ENCODE peak calls at places on chromosomes 1 and 21, in four cellular contexts. X is CD8-positive, alpha-beta memory T cell; K is body of pancreas; T is tibial nerve. M is an unnamed sample. For H3K4me1, the result is how much of the 10 kb centered on the place peaks cover.

GRCh38 chr1:94227624-94228023 is 9.8 kb downstream of the ARHGAP29 start:
- DNase-seq in X (no peak), K (no peak), T (no peak), M (no peak)

GRCh38 chr1:95309031-95309459 is 75.0 kb downstream of the RWDD3 start:
- DNase-seq in K (peak), T (no peak), X (no peak), M (peak)

GRCh38 chr1:201917362-201918033 is 28.8 kb downstream of the SHISA4 start:
- DNase-seq in K (peak), T (peak), X (no peak), M (no peak)

GRCh38 chr1:160864173-160864572 is 1.5 kb upstream of the CD244 start:
- DNase-seq in T (no peak), X (no peak), K (no peak), M (no peak)

GRCh38 chr1:168421399-168422004 is 122.3 kb downstream of the XCL2 start:
- DNase-seq in K (no peak), X (no peak), T (no peak), M (no peak)

GRCh38 chr21:45471229-45472052 is 66.5 kb downstream of the COL18A1 start:
- DNase-seq in T (peak), X (no peak), K (peak), M (no peak)

GRCh38 chr1:184947497-184948256 is 26.6 kb downstream of the NIBAN1 start:
- DNase-seq in X (no peak), T (no peak), K (no peak), M (peak)

GRCh38 chr1:206082831-206083695 is 30.1 kb downstream of the RHEX start:
- DNase-seq in T (no peak), K (no peak), X (no peak), M (no peak)

GRCh38 chr21:44477131-44477530 is 21.8 kb downstream of the LRRC3 start:
- DNase-seq in T (no peak), K (no peak), X (no peak), M (no peak)

GRCh38 chr1:71522721-71523120 is 441.9 kb upstream of the ZRANB2 start:
- DNase-seq in K (no peak), X (no peak), T (no peak), M (no peak)

GRCh38 chr1:213931804-213932203 is 56.0 kb upstream of the PROX1 start:
- DNase-seq in K (no peak), X (no peak), T (no peak), M (no peak)

GRCh38 chr1:55071477-55071876 is 32.1 kb downstream of the PCSK9 start:
- DNase-seq in X (no peak), K (no peak), T (no peak), M (no peak)

GRCh38 chr1:164617607-164618564 is 58.9 kb downstream of the PBX1 start:
- DNase-seq in X (no peak), T (peak), K (no peak), M (no peak)

GRCh38 chr1:108877324-108877812 is 583 bp downstream of the GPSM2 start:
- DNase-seq in K (no peak), T (peak), X (no peak), M (peak)

GRCh38 chr1:58818991-58819390 is 35.1 kb upstream of the JUN start:
- DNase-seq in X (no peak), K (no peak), T (no peak), M (no peak)

GRCh38 chr1:83857108-83857507 is 141.8 kb downstream of the TTLL7 start:
- DNase-seq in K (no peak), X (no peak), T (no peak), M (no peak)

GRCh38 chr1:220908757-220909156 is 29.5 kb downstream of the HLX start:
- DNase-seq in K (peak), X (no peak), T (no peak), M (no peak)

GRCh38 chr1:183569141-183569540 is 21.1 kb downstream of the NCF2 start:
- DNase-seq in X (no peak), K (no peak), T (no peak), M (no peak)

GRCh38 chr1:205913451-205914204 is 29.6 kb downstream of the SLC26A9 start:
- DNase-seq in T (no peak), X (no peak), K (peak), M (peak)

GRCh38 chr1:94590203-94591137 is 48.9 kb upstream of the F3 start:
- DNase-seq in K (peak), T (peak), X (no peak), M (peak)

GRCh38 chr1:47664356-47664755 is 226.5 kb downstream of the FOXD2 start:
- DNase-seq in X (no peak), K (no peak), T (no peak), M (no peak)

GRCh38 chr1:28893403-28894102 is 20.8 kb upstream of the EPB41 start:
- DNase-seq in K (no peak), T (no peak), X (no peak), M (peak)

GRCh38 chr1:6599141-6599975 is 3.3 kb downstream of the KLHL21 start:
- DNase-seq in K (peak), T (no peak), X (peak), M (peak)

GRCh38 chr1:79074975-79075374 is 68.4 kb upstream of the ADGRL4 start:
- DNase-seq in X (no peak), K (no peak), T (no peak), M (no peak)

GRCh38 chr1:153659656-153660055 is 1.2 kb downstream of the SNAPIN start:
- DNase-seq in K (no peak), T (no peak), X (no peak), M (no peak)

GRCh38 chr1:227316941-227317540 is 1.3 kb downstream of the CDC42BPA start:
- DNase-seq in T (no peak), K (no peak), X (no peak), M (no peak)

GRCh38 chr1:45038661-45039364 is 26.8 kb downstream of the UROD start:
- DNase-seq in T (no peak), K (no peak), X (no peak), M (peak)

GRCh38 chr1:41621791-41622190 is 137.3 kb upstream of the EDN2 start:
- DNase-seq in T (no peak), K (no peak), X (no peak), M (no peak)

GRCh38 chr1:227776277-227776676 is 39.2 kb upstream of the PRSS38 start:
- DNase-seq in T (no peak), X (no peak), K (no peak), M (no peak)

GRCh38 chr1:229889031-229889517 is 178.0 kb upstream of the GALNT2 start:
- DNase-seq in T (peak), K (peak), X (no peak), M (no peak)

GRCh38 chr21:43975469-43976098 is 36.5 kb upstream of the TRAPPC10 start:
- DNase-seq in X (peak), K (peak), T (peak), M (peak)

GRCh38 chr1:27656157-27656893 is 15.7 kb downstream of the IFI6 start:
- DNase-seq in T (peak), X (no peak), K (peak), M (peak)

GRCh38 chr1:27660300-27660837 is 11.6 kb downstream of the IFI6 start:
- DNase-seq in K (no peak), T (no peak), X (no peak), M (no peak)

GRCh38 chr1:27659497-27660299 is 12.3 kb downstream of the IFI6 start:
- DNase-seq in X (peak), T (peak), K (peak), M (peak)

GRCh38 chr1:27661412-27662075 is 10.4 kb downstream of the IFI6 start:
- DNase-seq in X (no peak), T (no peak), K (no peak), M (no peak)

DNA sequence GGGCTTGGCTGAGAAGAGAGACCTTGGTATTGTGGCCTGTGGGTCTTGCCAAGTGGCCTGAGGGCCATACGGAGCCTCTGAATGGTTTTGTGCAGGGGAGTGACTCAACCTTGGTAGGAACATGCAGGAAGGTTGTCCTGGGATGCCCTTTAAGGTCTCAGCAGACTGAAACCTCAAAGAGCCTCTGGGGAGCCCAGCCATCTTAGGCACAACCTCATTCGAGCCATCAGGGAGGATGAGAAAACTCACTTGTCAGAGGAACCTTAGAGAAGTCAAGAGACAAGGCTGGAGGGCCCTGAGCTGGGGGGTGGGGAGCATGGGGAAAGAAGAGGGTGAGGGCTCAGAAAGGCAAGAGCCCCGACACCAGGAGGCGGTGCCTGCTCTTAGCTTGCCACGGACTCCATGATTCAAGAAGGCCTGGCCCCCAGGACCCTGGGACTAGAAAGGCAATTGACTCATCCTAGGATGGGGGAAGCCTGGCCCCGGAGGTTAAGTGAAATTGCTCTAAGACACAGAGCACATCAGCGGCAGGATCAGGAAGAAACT is 13.0 kb downstream of the IFI6 start:
- DNase-seq in T (no peak), X (no peak), K (peak), M (peak)
- H3K4me1 ChIP-seq in T (under half), X (under half), K (under half), M (under half)

DNA sequence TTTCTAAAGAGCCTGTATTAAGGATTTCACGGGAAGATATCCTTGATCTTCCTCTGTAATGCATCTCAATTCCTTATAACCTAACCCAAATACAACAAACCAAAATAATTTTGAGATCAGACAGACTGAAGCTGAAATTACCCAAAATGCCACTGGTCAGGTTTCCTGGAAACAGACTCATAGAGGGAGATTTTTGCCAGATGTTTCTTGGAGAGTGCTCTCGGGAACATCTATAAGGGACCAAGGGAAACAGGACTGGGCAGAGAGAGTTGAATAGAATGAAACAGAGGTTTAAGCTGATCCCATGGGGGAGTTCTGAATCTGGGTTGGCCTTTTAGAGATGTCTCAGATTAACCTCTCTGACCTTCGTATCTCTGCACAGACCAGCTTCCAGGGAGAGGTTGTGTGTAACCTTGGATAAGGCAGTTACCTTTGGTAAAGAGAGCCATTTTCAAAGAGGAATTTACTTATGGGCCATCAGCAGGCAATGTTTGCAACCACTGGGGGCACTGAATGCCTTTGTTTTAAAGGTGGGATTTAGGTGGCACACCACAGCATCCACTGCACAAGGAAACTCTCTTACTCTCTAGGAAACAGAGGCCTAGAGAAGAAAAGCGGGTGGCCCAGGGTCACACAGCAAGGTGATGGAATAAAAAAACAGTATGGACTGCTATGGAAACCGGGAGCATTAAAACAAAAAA is 130.8 kb upstream of the SGIP1 start:
- DNase-seq in X (no peak), T (no peak), K (no peak), M (no peak)
- H3K4me1 ChIP-seq in X (under half), T (under half), K (under half), M (under half)

GRCh38 chr1:110875216-110875731 is 2.3 kb downstream of the CD53 start:
- DNase-seq in X (peak), K (peak), T (no peak), M (no peak)
- H3K4me1 ChIP-seq in X (half or more), K (under half), T (under half), M (under half)

GRCh38 chr1:156898971-156899657 is 5.6 kb downstream of the PEAR1 start:
- DNase-seq in K (no peak), X (no peak), T (no peak), M (no peak)
- H3K4me1 ChIP-seq in K (under half), X (under half), T (under half), M (under half)

GRCh38 chr1:36257375-36257767 is 33.1 kb downstream of the THRAP3 start:
- DNase-seq in X (no peak), K (no peak), T (no peak), M (peak)

GRCh38 chr1:36253463-36253862 is 29.2 kb downstream of the THRAP3 start:
- DNase-seq in K (no peak), X (no peak), T (no peak), M (no peak)

GRCh38 chr1:36258960-36259344 is 34.7 kb downstream of the THRAP3 start:
- DNase-seq in K (no peak), X (no peak), T (no peak), M (no peak)

GRCh38 chr1:36251794-36252481 is 27.7 kb downstream of the THRAP3 start:
- DNase-seq in T (no peak), X (no peak), K (no peak), M (no peak)

DNA sequence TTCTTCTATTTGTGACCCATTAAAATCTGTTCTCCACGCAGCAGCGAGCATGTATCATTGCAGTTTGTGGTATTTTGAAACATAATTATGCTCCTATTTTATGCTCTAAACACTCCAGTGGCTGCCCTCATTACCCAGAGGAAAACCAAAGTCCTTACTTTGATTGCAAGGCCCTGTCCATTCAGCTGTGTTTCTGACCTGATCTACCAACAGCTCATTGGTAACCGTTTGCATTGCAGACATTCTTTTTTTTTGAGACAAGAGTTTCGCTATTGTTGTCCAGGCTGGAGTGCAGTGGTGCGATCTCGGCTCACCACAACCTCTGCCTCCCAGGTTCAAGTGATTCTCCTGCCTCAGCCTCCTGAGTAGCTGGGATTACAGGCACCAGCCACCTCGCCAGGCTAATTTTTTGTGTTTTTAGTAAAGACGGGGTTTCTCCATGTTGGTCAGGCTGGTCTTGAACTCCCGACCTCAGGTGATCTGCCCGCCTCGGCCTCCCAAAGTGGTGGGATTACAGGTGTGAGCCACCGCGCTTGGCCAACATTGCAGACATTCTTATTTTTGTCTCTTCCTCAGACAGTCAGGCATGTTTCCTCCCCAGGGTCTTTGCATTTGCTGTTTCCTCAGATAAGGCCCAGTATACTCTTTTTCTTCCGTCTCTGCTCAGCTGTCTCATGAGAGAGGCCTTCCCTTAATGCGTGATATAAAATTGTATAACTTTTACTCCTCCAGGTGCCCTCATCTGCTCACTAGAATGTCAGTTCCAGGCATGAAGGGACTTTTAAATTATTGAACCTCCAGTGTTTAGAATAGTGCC is 32.5 kb downstream of the THRAP3 start:
- DNase-seq in X (no peak), T (no peak), K (no peak), M (no peak)
- H3K4me1 ChIP-seq in X (under half), T (under half), K (under half), M (under half)

GRCh38 chr1:19395678-19396192 is 83.6 kb downstream of the SLC66A1 start:
- DNase-seq in K (no peak), X (no peak), T (no peak), M (no peak)
- H3K4me1 ChIP-seq in K (under half), X (under half), T (under half), M (under half)

DNA sequence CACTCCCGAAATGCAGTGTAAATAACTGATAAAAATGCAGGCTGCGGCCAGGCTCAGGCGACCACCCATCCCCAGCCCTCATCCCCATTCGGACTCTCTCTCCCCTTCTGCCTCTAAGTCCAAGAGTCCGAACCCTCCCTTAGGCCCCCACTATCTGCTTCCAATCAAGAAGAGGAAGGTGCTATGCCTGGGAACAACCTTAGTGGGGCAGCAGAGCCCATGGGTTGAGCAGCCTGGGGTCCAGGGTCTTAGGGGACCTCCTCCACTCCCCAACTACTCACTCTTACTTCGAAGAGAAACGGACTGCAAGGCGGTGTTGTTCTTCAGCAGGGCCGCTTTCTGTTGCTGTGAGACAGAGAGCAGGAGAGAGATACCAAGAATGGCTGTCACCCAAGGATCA is 12.2 kb downstream of the ARHGEF2 start:
- DNase-seq in X (no peak), T (no peak), K (no peak), M (no peak)
- H3K4me1 ChIP-seq in X (half or more), T (half or more), K (under half), M (half or more)

GRCh38 chr1:2213576-2214505 is 14.3 kb upstream of the SKI start:
- DNase-seq in T (peak), K (peak), X (no peak), M (peak)
- H3K4me1 ChIP-seq in T (under half), K (under half), X (under half), M (under half)